ENCODE peak calls at places on chromosomes 6 and 20, in seven cellular contexts. One of them, this sample, is unnamed.

GRCh38 chr6:104953410-104953953 is 3.4 kb upstream of the LIN28B start:
- DNase-seq in activated naive CD4-positive, alpha-beta T cell treated with anti-CD3 and anti-CD28 coated beads, Interleukin-2, amount 10 ng/mL, durations not matched to agents 7 days and 5 days: no peak
- DNase-seq in heart right ventricle: no peak
- DNase-seq in anterior cingulate cortex: no peak
- DNase-seq in right lobe of liver: no peak
- DNase-seq in NCI-H2081: no peak
- DNase-seq in coronary artery: no peak
- DNase-seq in this sample: no peak

GRCh38 chr20:59004763-59005522 is 2.1 kb downstream of the CTSZ start:
- DNase-seq in right lobe of liver: peak; percentile 79
- DNase-seq in coronary artery: peak; percentile 75
- DNase-seq in heart right ventricle: peak; percentile 64
- DNase-seq in NCI-H2081: no peak
- DNase-seq in activated naive CD4-positive, alpha-beta T cell treated with anti-CD3 and anti-CD28 coated beads, Interleukin-2, amount 10 ng/mL, durations not matched to agents 7 days and 5 days: peak; percentile 67
- DNase-seq in anterior cingulate cortex: no peak
- DNase-seq in this sample: peak; percentile 91

GRCh38 chr20:37727957-37728634 is 34.3 kb downstream of the CTNNBL1 start:
- DNase-seq in right lobe of liver: no peak
- DNase-seq in anterior cingulate cortex: no peak
- DNase-seq in activated naive CD4-positive, alpha-beta T cell treated with anti-CD3 and anti-CD28 coated beads, Interleukin-2, amount 10 ng/mL, durations not matched to agents 7 days and 5 days: no peak
- DNase-seq in NCI-H2081: no peak
- DNase-seq in coronary artery: no peak
- DNase-seq in heart right ventricle: no peak
- DNase-seq in this sample: no peak

GRCh38 chr6:78916411-78916810 is 49.1 kb downstream of the IRAK1BP1 start:
- DNase-seq in NCI-H2081: no peak
- DNase-seq in activated naive CD4-positive, alpha-beta T cell treated with anti-CD3 and anti-CD28 coated beads, Interleukin-2, amount 10 ng/mL, durations not matched to agents 7 days and 5 days: no peak
- DNase-seq in coronary artery: no peak
- DNase-seq in right lobe of liver: no peak
- DNase-seq in heart right ventricle: no peak
- DNase-seq in anterior cingulate cortex: no peak
- DNase-seq in this sample: no peak

GRCh38 chr6:45513331-45513730 is 135.6 kb upstream of the SUPT3H start:
- DNase-seq in NCI-H2081: no peak
- DNase-seq in coronary artery: no peak
- DNase-seq in activated naive CD4-positive, alpha-beta T cell treated with anti-CD3 and anti-CD28 coated beads, Interleukin-2, amount 10 ng/mL, durations not matched to agents 7 days and 5 days: no peak
- DNase-seq in right lobe of liver: no peak
- DNase-seq in anterior cingulate cortex: no peak
- DNase-seq in heart right ventricle: no peak
- DNase-seq in this sample: no peak

GRCh38 chr6:45741437-45742166 is 274.1 kb downstream of the CLIC5 start:
- DNase-seq in activated naive CD4-positive, alpha-beta T cell treated with anti-CD3 and anti-CD28 coated beads, Interleukin-2, amount 10 ng/mL, durations not matched to agents 7 days and 5 days: no peak
- DNase-seq in heart right ventricle: no peak
- DNase-seq in NCI-H2081: no peak
- DNase-seq in anterior cingulate cortex: no peak
- DNase-seq in coronary artery: no peak
- DNase-seq in right lobe of liver: no peak
- DNase-seq in this sample: no peak

GRCh38 chr20:13684566-13685222 is 46.0 kb upstream of the TASP1 start:
- DNase-seq in coronary artery: no peak
- DNase-seq in right lobe of liver: no peak
- DNase-seq in NCI-H2081: no peak
- DNase-seq in anterior cingulate cortex: no peak
- DNase-seq in heart right ventricle: no peak
- DNase-seq in activated naive CD4-positive, alpha-beta T cell treated with anti-CD3 and anti-CD28 coated beads, Interleukin-2, amount 10 ng/mL, durations not matched to agents 7 days and 5 days: no peak
- DNase-seq in this sample: no peak

GRCh38 chr20:24442909-24443308 is 26.5 kb upstream of the SYNDIG1 start:
- DNase-seq in right lobe of liver: no peak
- DNase-seq in NCI-H2081: no peak
- DNase-seq in heart right ventricle: no peak
- DNase-seq in anterior cingulate cortex: no peak
- DNase-seq in activated naive CD4-positive, alpha-beta T cell treated with anti-CD3 and anti-CD28 coated beads, Interleukin-2, amount 10 ng/mL, durations not matched to agents 7 days and 5 days: no peak
- DNase-seq in coronary artery: peak; percentile 52
- DNase-seq in this sample: no peak

GRCh38 chr20:64104667-64105451 is 2.5 kb downstream of the NPBWR2 start:
- DNase-seq in right lobe of liver: peak; percentile 13
- DNase-seq in activated naive CD4-positive, alpha-beta T cell treated with anti-CD3 and anti-CD28 coated beads, Interleukin-2, amount 10 ng/mL, durations not matched to agents 7 days and 5 days: peak; percentile 13
- DNase-seq in heart right ventricle: no peak
- DNase-seq in NCI-H2081: no peak
- DNase-seq in coronary artery: no peak
- DNase-seq in anterior cingulate cortex: no peak
- DNase-seq in this sample: no peak

GRCh38 chr6:43144879-43145278 is 26.2 kb upstream of the SRF start:
- DNase-seq in NCI-H2081: no peak
- DNase-seq in anterior cingulate cortex: no peak
- DNase-seq in heart right ventricle: no peak
- DNase-seq in coronary artery: no peak
- DNase-seq in activated naive CD4-positive, alpha-beta T cell treated with anti-CD3 and anti-CD28 coated beads, Interleukin-2, amount 10 ng/mL, durations not matched to agents 7 days and 5 days: no peak
- DNase-seq in right lobe of liver: no peak
- DNase-seq in this sample: no peak

GRCh38 chr20:48359692-48360337 is 468.0 kb downstream of the PREX1 start:
- DNase-seq in heart right ventricle: no peak
- DNase-seq in NCI-H2081: no peak
- DNase-seq in coronary artery: no peak
- DNase-seq in right lobe of liver: no peak
- DNase-seq in anterior cingulate cortex: no peak
- DNase-seq in activated naive CD4-positive, alpha-beta T cell treated with anti-CD3 and anti-CD28 coated beads, Interleukin-2, amount 10 ng/mL, durations not matched to agents 7 days and 5 days: no peak
- DNase-seq in this sample: no peak

GRCh38 chr6:33172307-33173227 is 19.7 kb downstream of the COL11A2 start:
- DNase-seq in right lobe of liver: no peak
- DNase-seq in activated naive CD4-positive, alpha-beta T cell treated with anti-CD3 and anti-CD28 coated beads, Interleukin-2, amount 10 ng/mL, durations not matched to agents 7 days and 5 days: no peak
- DNase-seq in coronary artery: no peak
- DNase-seq in heart right ventricle: no peak
- DNase-seq in anterior cingulate cortex: no peak
- DNase-seq in NCI-H2081: no peak
- DNase-seq in this sample: peak; percentile 41

GRCh38 chr6:165729307-165729936 is 66.4 kb upstream of the PDE10A start:
- DNase-seq in activated naive CD4-positive, alpha-beta T cell treated with anti-CD3 and anti-CD28 coated beads, Interleukin-2, amount 10 ng/mL, durations not matched to agents 7 days and 5 days: peak; percentile 46
- DNase-seq in heart right ventricle: no peak
- DNase-seq in NCI-H2081: peak; percentile 0
- DNase-seq in coronary artery: no peak
- DNase-seq in anterior cingulate cortex: no peak
- DNase-seq in right lobe of liver: no peak
- DNase-seq in this sample: peak; percentile 68

GRCh38 chr20:31678389-31679356 is 41.0 kb downstream of the COX4I2 start:
- DNase-seq in activated naive CD4-positive, alpha-beta T cell treated with anti-CD3 and anti-CD28 coated beads, Interleukin-2, amount 10 ng/mL, durations not matched to agents 7 days and 5 days: no peak
- DNase-seq in anterior cingulate cortex: no peak
- DNase-seq in NCI-H2081: no peak
- DNase-seq in coronary artery: no peak
- DNase-seq in heart right ventricle: no peak
- DNase-seq in right lobe of liver: no peak
- DNase-seq in this sample: peak; percentile 66

GRCh38 chr6:158414900-158415299 is 102.6 kb downstream of the TULP4 start:
- DNase-seq in right lobe of liver: no peak
- DNase-seq in heart right ventricle: no peak
- DNase-seq in NCI-H2081: no peak
- DNase-seq in anterior cingulate cortex: no peak
- DNase-seq in coronary artery: no peak
- DNase-seq in activated naive CD4-positive, alpha-beta T cell treated with anti-CD3 and anti-CD28 coated beads, Interleukin-2, amount 10 ng/mL, durations not matched to agents 7 days and 5 days: no peak
- DNase-seq in this sample: no peak

GRCh38 chr6:13247627-13248026 is 80.7 kb downstream of the TBC1D7 start:
- DNase-seq in activated naive CD4-positive, alpha-beta T cell treated with anti-CD3 and anti-CD28 coated beads, Interleukin-2, amount 10 ng/mL, durations not matched to agents 7 days and 5 days: no peak
- DNase-seq in anterior cingulate cortex: no peak
- DNase-seq in heart right ventricle: no peak
- DNase-seq in right lobe of liver: no peak
- DNase-seq in coronary artery: no peak
- DNase-seq in NCI-H2081: no peak
- DNase-seq in this sample: no peak

GRCh38 chr20:4120921-4121321 is 105.6 kb upstream of the RNF24 start:
- DNase-seq in NCI-H2081: no peak
- DNase-seq in coronary artery: no peak
- DNase-seq in heart right ventricle: no peak
- DNase-seq in activated naive CD4-positive, alpha-beta T cell treated with anti-CD3 and anti-CD28 coated beads, Interleukin-2, amount 10 ng/mL, durations not matched to agents 7 days and 5 days: no peak
- DNase-seq in anterior cingulate cortex: no peak
- DNase-seq in right lobe of liver: no peak
- DNase-seq in this sample: no peak